ENCODE peak calls at places on chromosomes 13 and 19, in eight cellular contexts. T, O, D, E, C, F, U and Q are unnamed samples.
A peak's percentile ranks its signal among the peaks of the same experiment; 100 is the strongest.

GRCh38 chr13:19597523-19597922 is 35.9 kb upstream of the MPHOSPH8 start:
- DNase-seq in T (no peak), O (no peak), D (no peak), E (no peak), C (peak; percentile 25), F (peak; percentile 86), U (no peak), Q (no peak)

GRCh38 chr13:58619396-58620113 is 988.0 kb downstream of the PCDH17 start:
- DNase-seq in T (no peak), O (no peak), D (no peak), E (no peak), C (no peak), F (no peak), U (no peak), Q (no peak)

GRCh38 chr13:110126391-110126961 is 180.5 kb downstream of the COL4A1 start:
- DNase-seq in T (peak; percentile 80), O (peak; percentile 50), D (peak; percentile 62), E (peak; percentile 93), C (peak; percentile 76), F (peak; percentile 98), U (peak; percentile 77), Q (peak; percentile 88)

GRCh38 chr13:95185851-95186250 is 115.4 kb downstream of the ABCC4 start:
- DNase-seq in T (no peak), O (no peak), D (no peak), E (no peak), C (no peak), F (no peak), U (no peak), Q (no peak)

GRCh38 chr13:55654243-55654642 is 1486.5 kb upstream of the PRR20A start:
- DNase-seq in T (no peak), O (no peak), D (no peak), E (no peak), C (no peak), F (no peak), U (no peak), Q (no peak)

GRCh38 chr19:29530549-29531457 is 5.0 kb downstream of the VSTM2B start:
- DNase-seq in T (no peak), O (no peak), D (no peak), E (no peak), C (no peak), F (no peak), U (no peak), Q (no peak)

GRCh38 chr13:63304497-63304896 is 1888.8 kb upstream of the PCDH20 start:
- DNase-seq in T (no peak), O (no peak), D (no peak), E (no peak), C (no peak), F (no peak), U (no peak), Q (no peak)

GRCh38 chr13:53105881-53106280 is 77.3 kb downstream of the OLFM4 start:
- DNase-seq in T (no peak), O (no peak), D (no peak), E (no peak), C (no peak), F (no peak), U (no peak), Q (no peak)

GRCh38 chr13:64078025-64078424 is 2662.4 kb upstream of the PCDH20 start:
- DNase-seq in T (no peak), O (no peak), D (no peak), E (no peak), C (no peak), F (no peak), U (no peak), Q (no peak)

GRCh38 chr13:95212962-95213850 is 88.0 kb downstream of the ABCC4 start:
- DNase-seq in T (no peak), O (no peak), D (no peak), E (no peak), C (no peak), F (no peak), U (no peak), Q (no peak)

DNA sequence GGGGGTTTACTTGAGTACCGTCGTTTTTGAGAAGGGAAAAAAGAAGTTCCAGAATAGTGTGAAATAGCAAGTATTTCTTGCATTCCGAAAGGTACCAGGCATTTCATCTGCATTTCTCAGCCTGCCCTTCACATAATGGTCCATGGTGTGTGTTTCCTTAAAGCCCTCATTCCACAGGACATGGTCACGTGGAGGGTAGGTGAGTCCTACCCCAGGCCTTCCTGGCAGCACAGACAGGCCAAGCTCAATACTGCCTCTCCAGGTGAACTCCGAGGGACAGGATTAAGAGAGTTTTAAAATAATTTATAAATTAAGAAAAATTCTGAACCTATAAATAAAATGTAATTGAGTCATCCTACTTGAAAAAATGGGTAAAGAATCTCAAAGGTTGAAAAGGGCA is 64.7 kb downstream of the TNFRSF19 start:
- DNase-seq in T (no peak), O (no peak), D (no peak), E (no peak), C (no peak), F (no peak), U (no peak), Q (no peak)
- TF ChIP-seq CTCF in T (no peak), O (no peak), D (no peak), E (no peak), C (no peak), F (no peak), U (no peak), Q (no peak)

GRCh38 chr19:48955308-48955958 is 758 bp downstream of the BAX start:
- DNase-seq in T (no peak), O (no peak), D (peak; percentile 67), E (no peak), C (no peak), F (no peak), U (no peak), Q (no peak)

GRCh38 chr19:48958006-48958405 is 3.3 kb downstream of the BAX start:
- DNase-seq in T (no peak), O (no peak), D (no peak), E (no peak), C (no peak), F (no peak), U (no peak), Q (no peak)

GRCh38 chr19:48954011-48954594 is 572 bp upstream of the BAX start:
- DNase-seq in T (no peak), O (no peak), D (peak; percentile 54), E (no peak), C (no peak), F (no peak), U (no peak), Q (no peak)

GRCh38 chr19:48950830-48951519 is 3.7 kb upstream of the BAX start:
- DNase-seq in T (no peak), O (no peak), D (no peak), E (no peak), C (no peak), F (no peak), U (no peak), Q (no peak)

GRCh38 chr19:48954595-48955307 is at the start of gene BAX:
- DNase-seq in T (peak; percentile 91), O (peak; percentile 94), D (peak; percentile 99), E (no peak), C (peak; percentile 99), F (peak; percentile 93), U (peak; percentile 96), Q (peak; percentile 68)
- TF ChIP-seq CTCF in T (no peak), O (no peak), D (no peak), E (peak; percentile 12), C (no peak), F (no peak), U (no peak), Q (no peak)

GRCh38 chr13:36840718-36841250 is 21.8 kb downstream of the RFXAP start:
- DNase-seq in T (no peak), O (no peak), D (no peak), E (no peak), C (no peak), F (no peak), U (no peak), Q (no peak)

GRCh38 chr13:36839981-36840380 is 21.0 kb downstream of the RFXAP start:
- DNase-seq in T (no peak), O (no peak), D (no peak), E (no peak), C (no peak), F (no peak), U (no peak), Q (no peak)

GRCh38 chr13:36839281-36839680 is 20.3 kb downstream of the RFXAP start:
- DNase-seq in T (no peak), O (no peak), D (no peak), E (no peak), C (no peak), F (no peak), U (no peak), Q (no peak)

GRCh38 chr13:36837354-36838092 is 18.5 kb downstream of the RFXAP start:
- DNase-seq in T (no peak), O (no peak), D (no peak), E (no peak), C (no peak), F (no peak), U (peak; percentile 13), Q (no peak)

DNA sequence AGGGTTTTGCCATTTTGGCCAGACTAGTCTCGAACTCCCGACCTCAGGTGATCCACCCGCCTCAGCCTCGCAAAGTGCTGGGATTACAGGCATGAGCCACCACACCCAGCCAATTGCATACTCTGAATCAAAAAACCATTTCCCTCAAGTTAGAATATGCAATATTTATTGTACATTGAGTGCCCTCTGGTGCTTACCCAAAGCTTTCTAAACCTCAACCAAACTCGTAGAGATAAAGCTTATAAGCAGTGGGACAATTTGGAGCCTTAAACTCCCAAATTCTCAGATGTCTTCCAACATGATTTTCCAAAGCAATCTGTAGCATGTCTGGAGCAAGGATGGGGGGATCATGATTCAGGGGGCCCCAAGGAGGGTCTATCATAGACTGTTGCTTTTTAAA is 22.4 kb downstream of the RFXAP start:
- DNase-seq in T (no peak), O (no peak), D (no peak), E (no peak), C (no peak), F (no peak), U (no peak), Q (no peak)
- TF ChIP-seq CTCF in T (no peak), O (no peak), D (no peak), E (no peak), C (no peak), F (peak; percentile 17), U (no peak), Q (no peak)

GRCh38 chr13:43023244-43023931 is at the start of gene DNAJC15:
- DNase-seq in T (peak; percentile 60), O (peak; percentile 84), D (peak; percentile 91), E (no peak), C (no peak), F (peak; percentile 83), U (peak; percentile 93), Q (peak; percentile 30)
- TF ChIP-seq CTCF in T (no peak), O (no peak), D (no peak), E (no peak), C (no peak), F (peak; percentile 0), U (peak; percentile 46), Q (peak; percentile 27)

DNA sequence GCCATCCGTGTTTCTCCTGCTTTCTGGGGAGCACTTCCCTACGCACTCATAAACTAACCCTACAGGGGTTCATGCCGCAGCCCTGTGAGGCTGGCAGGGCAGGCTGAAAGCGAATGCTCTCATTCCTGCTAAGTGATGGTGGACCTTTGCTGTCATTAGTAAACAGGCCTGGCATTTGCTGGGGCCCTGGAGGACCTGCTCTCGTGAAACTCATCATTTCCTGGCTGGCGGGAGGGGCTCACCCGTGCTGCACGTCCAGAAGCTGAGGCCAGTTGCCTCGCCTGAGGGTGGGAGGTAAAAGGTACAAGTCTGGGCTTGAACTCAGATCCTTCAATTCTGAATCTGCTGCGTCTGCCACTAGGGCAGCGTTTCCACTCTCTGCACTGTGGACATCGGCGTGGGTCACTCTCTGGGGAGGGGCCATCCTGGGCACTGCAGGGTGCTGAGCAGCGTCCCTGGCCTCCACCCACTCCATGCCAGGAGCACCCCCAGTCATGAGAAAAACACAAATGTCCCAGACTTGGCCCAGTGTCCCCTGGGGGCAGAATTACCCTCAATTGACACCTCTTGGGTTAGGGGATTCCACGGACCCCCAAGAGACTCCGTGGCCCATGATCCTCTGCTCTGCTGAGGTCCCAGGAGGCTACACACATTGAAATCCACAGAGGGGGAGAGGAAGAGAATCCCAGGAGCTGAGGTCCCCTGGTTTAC is 7.0 kb downstream of the MOB3A start:
- DNase-seq in T (peak; percentile 65), O (no peak), D (peak; percentile 66), E (no peak), C (no peak), F (peak; percentile 36), U (no peak), Q (no peak)
- TF ChIP-seq CTCF in T (no peak), O (no peak), D (no peak), E (no peak), C (no peak), F (no peak), U (no peak), Q (no peak)